ENCODE peak calls at places on chromosomes 13 and 19, in seven cellular contexts. One of them, this sample, is unnamed.

GRCh38 chr13:107457686-107458085 is 757.6 kb downstream of the LIG4 start:
- DNase-seq in GM23248: no peak
- DNase-seq in hepatocyte: no peak
- DNase-seq in PC-3: no peak
- DNase-seq in neural progenitor cell: peak; percentile 23
- DNase-seq in GM23338: no peak
- DNase-seq in SK-N-SH: no peak
- DNase-seq in this sample: no peak

GRCh38 chr13:45811891-45812583 is 39.5 kb downstream of the SIAH3 start:
- DNase-seq in GM23248: no peak
- DNase-seq in hepatocyte: no peak
- DNase-seq in PC-3: peak; percentile 46
- DNase-seq in neural progenitor cell: no peak
- DNase-seq in GM23338: no peak
- DNase-seq in SK-N-SH: no peak
- DNase-seq in this sample: no peak

GRCh38 chr19:35153701-35154534 is 617 bp upstream of the FXYD5 start:
- DNase-seq in GM23248: peak; percentile 75
- DNase-seq in hepatocyte: peak; percentile 67
- DNase-seq in PC-3: peak; percentile 58
- DNase-seq in neural progenitor cell: peak; percentile 79
- DNase-seq in GM23338: peak; percentile 88
- DNase-seq in SK-N-SH: peak; percentile 79
- DNase-seq in this sample: no peak

GRCh38 chr13:20182231-20182846 is 10.4 kb downstream of the GJB2 start:
- DNase-seq in GM23248: peak; percentile 83
- DNase-seq in hepatocyte: peak; percentile 86
- DNase-seq in PC-3: peak; percentile 86
- DNase-seq in neural progenitor cell: peak; percentile 81
- DNase-seq in GM23338: peak; percentile 79
- DNase-seq in SK-N-SH: peak; percentile 84
- DNase-seq in this sample: peak; percentile 57

GRCh38 chr13:52879950-52880650 is 31.7 kb upstream of the PCDH8 start:
- DNase-seq in GM23248: no peak
- DNase-seq in hepatocyte: peak; percentile 7
- DNase-seq in PC-3: no peak
- DNase-seq in neural progenitor cell: peak; percentile 44
- DNase-seq in GM23338: peak; percentile 67
- DNase-seq in SK-N-SH: no peak
- DNase-seq in this sample: no peak

GRCh38 chr19:58305065-58305931 is at the start of gene ERVK3-1:
- DNase-seq in GM23248: peak; percentile 99
- DNase-seq in hepatocyte: peak; percentile 98
- DNase-seq in PC-3: peak; percentile 98
- DNase-seq in neural progenitor cell: peak; percentile 97
- DNase-seq in GM23338: peak; percentile 99
- DNase-seq in SK-N-SH: peak; percentile 94
- DNase-seq in this sample: peak; percentile 91

GRCh38 chr13:44853641-44854040 is 135.6 kb downstream of the NUFIP1 start:
- DNase-seq in GM23248: no peak
- DNase-seq in hepatocyte: peak; percentile 43
- DNase-seq in PC-3: peak; percentile 69
- DNase-seq in neural progenitor cell: no peak
- DNase-seq in GM23338: no peak
- DNase-seq in SK-N-SH: no peak
- DNase-seq in this sample: no peak

GRCh38 chr13:23147264-23147663 is 33.5 kb upstream of the SGCG start:
- DNase-seq in GM23248: no peak
- DNase-seq in hepatocyte: no peak
- DNase-seq in PC-3: no peak
- DNase-seq in neural progenitor cell: no peak
- DNase-seq in GM23338: no peak
- DNase-seq in SK-N-SH: no peak
- DNase-seq in this sample: no peak

GRCh38 chr19:38517321-38517720 is 83.8 kb downstream of the RYR1 start:
- DNase-seq in GM23248: no peak
- DNase-seq in hepatocyte: no peak
- DNase-seq in PC-3: no peak
- DNase-seq in neural progenitor cell: no peak
- DNase-seq in GM23338: no peak
- DNase-seq in SK-N-SH: no peak
- DNase-seq in this sample: no peak

GRCh38 chr13:102569488-102569887 is 27.3 kb upstream of the TPP2 start:
- DNase-seq in GM23248: peak; percentile 86
- DNase-seq in hepatocyte: no peak
- DNase-seq in PC-3: no peak
- DNase-seq in neural progenitor cell: no peak
- DNase-seq in GM23338: no peak
- DNase-seq in SK-N-SH: no peak
- DNase-seq in this sample: no peak

GRCh38 chr19:50562329-50562728 is 5.9 kb downstream of the LRRC4B start:
- DNase-seq in GM23248: no peak
- DNase-seq in hepatocyte: no peak
- DNase-seq in PC-3: no peak
- DNase-seq in neural progenitor cell: no peak
- DNase-seq in GM23338: no peak
- DNase-seq in SK-N-SH: no peak
- DNase-seq in this sample: no peak

GRCh38 chr19:49689133-49690072 is at the start of gene ADM5:
- DNase-seq in GM23248: peak; percentile 51
- DNase-seq in hepatocyte: peak; percentile 72
- DNase-seq in PC-3: peak; percentile 83
- DNase-seq in neural progenitor cell: peak; percentile 56
- DNase-seq in GM23338: peak; percentile 85
- DNase-seq in SK-N-SH: peak; percentile 82
- DNase-seq in this sample: no peak

GRCh38 chr19:19544257-19545127 is 6.4 kb downstream of the CILP2 start:
- DNase-seq in GM23248: no peak
- DNase-seq in hepatocyte: no peak
- DNase-seq in PC-3: no peak
- DNase-seq in neural progenitor cell: no peak
- DNase-seq in GM23338: no peak
- DNase-seq in SK-N-SH: no peak
- DNase-seq in this sample: no peak

GRCh38 chr13:46721054-46721453 is 75.9 kb downstream of the ESD start:
- DNase-seq in GM23248: peak; percentile 76
- DNase-seq in hepatocyte: peak; percentile 67
- DNase-seq in PC-3: peak; percentile 41
- DNase-seq in neural progenitor cell: peak; percentile 62
- DNase-seq in GM23338: peak; percentile 73
- DNase-seq in SK-N-SH: peak; percentile 53
- DNase-seq in this sample: peak; percentile 15

GRCh38 chr13:113971471-113972231 is 2.2 kb downstream of the C13orf46 start:
- DNase-seq in GM23248: no peak
- DNase-seq in hepatocyte: no peak
- DNase-seq in PC-3: no peak
- DNase-seq in neural progenitor cell: no peak
- DNase-seq in GM23338: no peak
- DNase-seq in SK-N-SH: no peak
- DNase-seq in this sample: no peak

GRCh38 chr19:47545061-47545948 is 27.6 kb downstream of the ZNF541 start:
- DNase-seq in GM23248: no peak
- DNase-seq in hepatocyte: no peak
- DNase-seq in PC-3: no peak
- DNase-seq in neural progenitor cell: no peak
- DNase-seq in GM23338: peak; percentile 62
- DNase-seq in SK-N-SH: no peak
- DNase-seq in this sample: no peak

GRCh38 chr13:97798171-97798821 is 155.2 kb upstream of the IPO5 start:
- DNase-seq in GM23248: peak; percentile 57
- DNase-seq in hepatocyte: no peak
- DNase-seq in PC-3: no peak
- DNase-seq in neural progenitor cell: no peak
- DNase-seq in GM23338: peak; percentile 4
- DNase-seq in SK-N-SH: no peak
- DNase-seq in this sample: no peak

GRCh38 chr19:12733369-12733896 is 1.1 kb downstream of the TRIR start:
- DNase-seq in GM23248: peak; percentile 85
- DNase-seq in hepatocyte: peak; percentile 48
- DNase-seq in PC-3: peak; percentile 53
- DNase-seq in neural progenitor cell: peak; percentile 52
- DNase-seq in GM23338: peak; percentile 54
- DNase-seq in SK-N-SH: peak; percentile 76
- DNase-seq in this sample: no peak

GRCh38 chr13:94218537-94218936 is 260.9 kb downstream of the DCT start:
- DNase-seq in GM23248: no peak
- DNase-seq in hepatocyte: no peak
- DNase-seq in PC-3: no peak
- DNase-seq in neural progenitor cell: no peak
- DNase-seq in GM23338: peak; percentile 80
- DNase-seq in SK-N-SH: no peak
- DNase-seq in this sample: no peak

GRCh38 chr19:2706251-2706650 is 3.8 kb upstream of the GNG7 start:
- DNase-seq in GM23248: no peak
- DNase-seq in hepatocyte: no peak
- DNase-seq in PC-3: no peak
- DNase-seq in neural progenitor cell: no peak
- DNase-seq in GM23338: no peak
- DNase-seq in SK-N-SH: no peak
- DNase-seq in this sample: no peak

GRCh38 chr13:26230703-26231102 is 8.6 kb upstream of the RNF6 start:
- DNase-seq in GM23248: no peak
- DNase-seq in hepatocyte: no peak
- DNase-seq in PC-3: no peak
- DNase-seq in neural progenitor cell: no peak
- DNase-seq in GM23338: no peak
- DNase-seq in SK-N-SH: peak; percentile 42
- DNase-seq in this sample: no peak

GRCh38 chr13:26227396-26227971 is 5.4 kb upstream of the RNF6 start:
- DNase-seq in GM23248: no peak
- DNase-seq in hepatocyte: no peak
- DNase-seq in PC-3: peak; percentile 23
- DNase-seq in neural progenitor cell: no peak
- DNase-seq in GM23338: no peak
- DNase-seq in SK-N-SH: no peak
- DNase-seq in this sample: no peak

GRCh38 chr13:26228080-26228479 is 6.0 kb upstream of the RNF6 start:
- DNase-seq in GM23248: no peak
- DNase-seq in hepatocyte: no peak
- DNase-seq in PC-3: no peak
- DNase-seq in neural progenitor cell: no peak
- DNase-seq in GM23338: no peak
- DNase-seq in SK-N-SH: no peak
- DNase-seq in this sample: no peak

GRCh38 chr13:26226209-26226608 is 4.1 kb upstream of the RNF6 start:
- DNase-seq in GM23248: no peak
- DNase-seq in hepatocyte: no peak
- DNase-seq in PC-3: no peak
- DNase-seq in neural progenitor cell: no peak
- DNase-seq in GM23338: no peak
- DNase-seq in SK-N-SH: no peak
- DNase-seq in this sample: no peak

GRCh38 chr13:26229080-26229615 is 7.0 kb upstream of the RNF6 start:
- DNase-seq in GM23248: no peak
- DNase-seq in hepatocyte: no peak
- DNase-seq in PC-3: no peak
- DNase-seq in neural progenitor cell: no peak
- DNase-seq in GM23338: no peak
- DNase-seq in SK-N-SH: no peak
- DNase-seq in this sample: no peak
- TF ChIP-seq EZH2phosphoT487 in GM23248: no peak
- TF ChIP-seq EZH2phosphoT487 in hepatocyte: no peak
- TF ChIP-seq EZH2phosphoT487 in PC-3: no peak
- TF ChIP-seq EZH2phosphoT487 in neural progenitor cell: no peak
- TF ChIP-seq EZH2phosphoT487 in GM23338: no peak
- TF ChIP-seq EZH2phosphoT487 in SK-N-SH: no peak
- TF ChIP-seq EZH2phosphoT487 in this sample: no peak

DNA sequence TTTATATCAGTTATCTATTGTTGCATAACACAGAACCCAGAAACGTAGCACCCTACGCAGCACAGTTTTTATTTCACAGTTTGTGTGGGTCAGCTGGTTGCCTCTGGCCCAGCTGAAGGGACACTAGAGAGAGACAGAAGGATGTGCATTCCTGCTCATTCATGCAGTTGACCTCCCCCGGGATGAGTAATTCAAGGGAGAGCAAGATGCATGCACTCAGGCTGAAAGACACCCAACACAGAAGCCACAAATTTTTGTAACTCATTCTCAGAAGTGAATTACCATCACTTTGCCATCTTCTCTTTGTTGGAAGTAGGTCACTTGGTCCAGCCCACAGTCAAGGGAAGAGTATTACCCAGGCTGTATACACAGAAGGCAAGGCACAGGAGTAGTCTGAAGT is 89.5 kb downstream of the EFNB2 start:
- DNase-seq in GM23248: peak; percentile 35
- DNase-seq in hepatocyte: no peak
- DNase-seq in PC-3: peak; percentile 22
- DNase-seq in neural progenitor cell: peak; percentile 30
- DNase-seq in GM23338: no peak
- DNase-seq in SK-N-SH: no peak
- DNase-seq in this sample: no peak
- H3K4me1 ChIP-seq in GM23248: no peaks in the 10 kb centered on the region
- H3K4me1 ChIP-seq in hepatocyte: no peaks in the 10 kb centered on the region
- H3K4me1 ChIP-seq in PC-3: no peaks in the 10 kb centered on the region
- H3K4me1 ChIP-seq in neural progenitor cell: peaks cover 14% of the 10 kb centered on the region
- H3K4me1 ChIP-seq in GM23338: no peaks in the 10 kb centered on the region
- H3K4me1 ChIP-seq in SK-N-SH: no peaks in the 10 kb centered on the region
- H3K4me1 ChIP-seq in this sample: no peaks in the 10 kb centered on the region

DNA sequence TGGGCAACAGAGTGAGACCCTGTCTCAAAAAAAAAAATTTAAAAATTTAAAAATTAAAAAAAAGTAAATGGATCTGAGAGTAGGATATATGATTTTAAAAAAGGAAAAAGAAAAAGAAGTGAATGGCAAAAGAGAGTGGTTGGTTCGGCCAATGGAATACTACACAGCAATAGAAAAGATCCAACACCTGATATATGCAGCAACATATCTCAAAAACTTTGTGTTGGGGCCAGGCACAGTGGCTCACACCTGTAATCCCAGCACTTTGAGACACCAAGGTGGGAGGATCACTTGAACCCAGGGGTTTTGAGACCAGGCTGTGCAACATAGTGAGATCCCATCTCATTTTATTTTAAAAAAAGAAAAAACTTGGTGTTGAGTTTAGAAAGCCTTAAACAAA is 1.4 kb upstream of the LYPD3 start:
- DNase-seq in GM23248: no peak
- DNase-seq in hepatocyte: no peak
- DNase-seq in PC-3: no peak
- DNase-seq in neural progenitor cell: no peak
- DNase-seq in GM23338: no peak
- DNase-seq in SK-N-SH: no peak
- DNase-seq in this sample: no peak
- TF ChIP-seq EZH2phosphoT487 in GM23248: no peak
- TF ChIP-seq EZH2phosphoT487 in hepatocyte: no peak
- TF ChIP-seq EZH2phosphoT487 in PC-3: no peak
- TF ChIP-seq EZH2phosphoT487 in neural progenitor cell: no peak
- TF ChIP-seq EZH2phosphoT487 in GM23338: no peak
- TF ChIP-seq EZH2phosphoT487 in SK-N-SH: no peak
- TF ChIP-seq EZH2phosphoT487 in this sample: no peak

GRCh38 chr19:55958356-55958755 is 10.7 kb downstream of the NLRP8 start:
- DNase-seq in GM23248: no peak
- DNase-seq in hepatocyte: no peak
- DNase-seq in PC-3: peak; percentile 96
- DNase-seq in neural progenitor cell: no peak
- DNase-seq in GM23338: no peak
- DNase-seq in SK-N-SH: no peak
- DNase-seq in this sample: no peak

GRCh38 chr19:55962186-55962585 is 14.6 kb downstream of the NLRP8 start:
- DNase-seq in GM23248: no peak
- DNase-seq in hepatocyte: no peak
- DNase-seq in PC-3: peak; percentile 72
- DNase-seq in neural progenitor cell: no peak
- DNase-seq in GM23338: no peak
- DNase-seq in SK-N-SH: no peak
- DNase-seq in this sample: no peak

GRCh38 chr19:55956431-55956830 is 8.8 kb downstream of the NLRP8 start:
- DNase-seq in GM23248: no peak
- DNase-seq in hepatocyte: no peak
- DNase-seq in PC-3: peak; percentile 60
- DNase-seq in neural progenitor cell: no peak
- DNase-seq in GM23338: no peak
- DNase-seq in SK-N-SH: no peak
- DNase-seq in this sample: no peak

GRCh38 chr19:55959996-55960675 is 12.5 kb downstream of the NLRP8 start:
- DNase-seq in GM23248: no peak
- DNase-seq in hepatocyte: no peak
- DNase-seq in PC-3: no peak
- DNase-seq in neural progenitor cell: no peak
- DNase-seq in GM23338: no peak
- DNase-seq in SK-N-SH: no peak
- DNase-seq in this sample: no peak
- H3K4me1 ChIP-seq in GM23248: no peaks in the 10 kb centered on the region
- H3K4me1 ChIP-seq in hepatocyte: no peaks in the 10 kb centered on the region
- H3K4me1 ChIP-seq in PC-3: peaks cover 37% of the 10 kb centered on the region
- H3K4me1 ChIP-seq in neural progenitor cell: no peaks in the 10 kb centered on the region
- H3K4me1 ChIP-seq in GM23338: no peaks in the 10 kb centered on the region
- H3K4me1 ChIP-seq in SK-N-SH: no peaks in the 10 kb centered on the region
- H3K4me1 ChIP-seq in this sample: no peaks in the 10 kb centered on the region

This sample was measured in HCT116.